ENCODE peak calls at places on chromosomes 5 and 9, in eight cellular contexts. J is HTR-8/SVneo; N is activated CD4-positive, alpha-beta T cell treated with anti-CD3 and anti-CD28 coated beads for 4 hours; A is GM12878; S is activated naive CD8-positive, alpha-beta T cell treated with anti-CD3 and anti-CD28 coated beads, Interleukin-2, amount 50 U/mL, for 24 hours; T is GM04503; B is germinal center; I is activated T-cell treated with anti-CD3 and anti-CD28 coated beads for 24 hours. H is an unnamed sample.

GRCh38 chr9:136943291-136944093 is 1.0 kb downstream of the FBXW5 start:
- DNase-seq in T (no peak), J (peak; percentile 31), N (peak; percentile 34), A (no peak), S (peak; percentile 56), I (no peak), B (peak; percentile 53), H (no peak)

GRCh38 chr5:128121679-128122078 is 38.1 kb downstream of the SLC12A2 start:
- DNase-seq in I (no peak), T (no peak), S (no peak), A (no peak), J (no peak), B (no peak), N (no peak), H (peak; percentile 20)

GRCh38 chr9:137988051-137988450 is 110.5 kb downstream of the CACNA1B start:
- DNase-seq in B (no peak), J (no peak), S (no peak), A (no peak), I (no peak), N (no peak), T (no peak), H (no peak)

GRCh38 chr9:110996436-110997224 is 41.6 kb downstream of the LPAR1 start:
- DNase-seq in T (peak; percentile 72), B (no peak), I (no peak), A (no peak), N (no peak), S (no peak), J (no peak), H (peak; percentile 85)

GRCh38 chr9:92970467-92970923 is 23.2 kb downstream of the FGD3 start:
- DNase-seq in T (peak; percentile 18), A (no peak), J (no peak), N (no peak), S (no peak), B (no peak), I (no peak), H (peak; percentile 49)

GRCh38 chr5:177455036-177455660 is 8.5 kb downstream of the PRR7 start:
- DNase-seq in A (no peak), I (peak; percentile 90), B (peak; percentile 91), J (peak; percentile 68), S (peak; percentile 96), N (peak; percentile 91), T (no peak), H (peak; percentile 68)

GRCh38 chr5:55338810-55339243 is 31.0 kb downstream of the MTREX start:
- DNase-seq in T (no peak), N (peak; percentile 11), A (peak; percentile 48), J (no peak), I (peak; percentile 43), S (peak; percentile 64), B (peak; percentile 7), H (no peak)

GRCh38 chr5:94702729-94703128 is 84.3 kb downstream of the SLF1 start:
- DNase-seq in T (no peak), N (no peak), I (no peak), B (no peak), A (peak; percentile 56), S (no peak), J (no peak), H (no peak)

GRCh38 chr5:176784218-176785165 is 25.9 kb upstream of the UNC5A start:
- DNase-seq in N (no peak), I (no peak), A (no peak), B (no peak), S (no peak), T (peak; percentile 31), J (peak; percentile 91), H (peak; percentile 76)

GRCh38 chr9:123420560-123421210 is 64.7 kb downstream of the CRB2 start:
- DNase-seq in B (no peak), T (no peak), A (no peak), J (no peak), S (no peak), N (no peak), I (no peak), H (no peak)

GRCh38 chr5:117454716-117455212 is 880.1 kb upstream of the SEMA6A start:
- DNase-seq in A (peak; percentile 20), N (peak; percentile 6), S (peak; percentile 46), T (no peak), I (peak; percentile 8), J (no peak), B (peak; percentile 36), H (peak; percentile 44)

GRCh38 chr9:114524401-114524800 is 19.1 kb upstream of the WHRN start:
- DNase-seq in S (no peak), T (no peak), I (no peak), J (no peak), N (no peak), A (no peak), B (no peak), H (no peak)

GRCh38 chr9:106481003-106481614 is 381.9 kb upstream of the ZNF462 start:
- DNase-seq in T (no peak), I (no peak), J (no peak), N (no peak), S (no peak), B (no peak), A (no peak), H (peak; percentile 23)

GRCh38 chr5:157025093-157025698 is 33.7 kb downstream of the HAVCR1 start:
- DNase-seq in B (peak; percentile 10), A (peak; percentile 38), S (peak; percentile 80), T (no peak), J (no peak), I (peak; percentile 60), N (peak; percentile 16), H (no peak)

GRCh38 chr5:154714271-154714986 is 40.7 kb upstream of the LARP1 start:
- DNase-seq in B (peak; percentile 50), A (peak; percentile 32), N (peak; percentile 2), S (no peak), T (no peak), J (no peak), I (no peak), H (peak; percentile 76)

GRCh38 chr5:181001947-181002346 is 13.3 kb downstream of the BTNL3 start:
- DNase-seq in I (no peak), A (no peak), J (no peak), B (no peak), N (no peak), T (no peak), S (no peak), H (no peak)

GRCh38 chr5:149310947-149311675 is 34.2 kb upstream of the GRPEL2 start:
- DNase-seq in J (no peak), I (no peak), N (no peak), A (no peak), S (no peak), B (no peak), T (no peak), H (peak; percentile 75)

GRCh38 chr5:102850503-102850902 is 95.4 kb downstream of the PAM start:
- DNase-seq in S (no peak), N (no peak), A (no peak), B (no peak), I (no peak), J (no peak), T (no peak), H (peak; percentile 4)

GRCh38 chr5:597871-598563 is 14.1 kb upstream of the CEP72 start:
- DNase-seq in J (no peak), I (no peak), N (no peak), S (no peak), T (no peak), B (no peak), A (no peak), H (peak; percentile 4)

GRCh38 chr9:135857371-135857786 is 50.0 kb downstream of the CAMSAP1 start:
- DNase-seq in I (no peak), B (no peak), T (peak; percentile 27), N (no peak), A (no peak), S (no peak), J (no peak), H (peak; percentile 55)

GRCh38 chr9:121328876-121329681 is 41.0 kb downstream of the STOM start:
- DNase-seq in I (no peak), S (no peak), T (no peak), B (peak; percentile 20), J (no peak), A (no peak), N (no peak), H (no peak)

GRCh38 chr9:88372103-88372694 is 16.0 kb upstream of the SPIN1 start:
- DNase-seq in A (no peak), T (no peak), B (no peak), J (no peak), I (no peak), S (no peak), N (no peak), H (no peak)

GRCh38 chr5:10556331-10556807 is 7.5 kb upstream of the ANKRD33B start:
- DNase-seq in B (no peak), I (no peak), S (no peak), A (no peak), T (no peak), N (no peak), J (peak; percentile 78), H (peak; percentile 87)

GRCh38 chr5:180130291-180130869 is 58.8 kb upstream of the RNF130 start:
- DNase-seq in T (no peak), I (no peak), A (no peak), N (no peak), S (no peak), J (no peak), B (no peak), H (no peak)

GRCh38 chr5:15940905-15941304 is 238.7 kb downstream of the MARCHF11 start:
- DNase-seq in S (no peak), I (no peak), J (no peak), A (no peak), B (no peak), N (no peak), T (no peak), H (no peak)

GRCh38 chr5:83701886-83702285 is 18.8 kb downstream of the HAPLN1 start:
- DNase-seq in B (no peak), S (no peak), A (no peak), T (no peak), I (no peak), N (no peak), J (no peak), H (no peak)

GRCh38 chr5:180470966-180471582 is 23.1 kb upstream of the CNOT6 start:
- DNase-seq in B (peak; percentile 77), A (no peak), N (peak; percentile 31), S (peak; percentile 66), T (no peak), I (peak; percentile 51), J (peak; percentile 74), H (peak; percentile 60)

GRCh38 chr5:135433626-135434426 is 13.3 kb downstream of the DCANP1 start:
- DNase-seq in A (no peak), S (no peak), N (no peak), B (no peak), J (no peak), I (no peak), T (no peak), H (peak; percentile 67)

GRCh38 chr5:109105631-109106267 is 304.0 kb downstream of the PJA2 start:
- DNase-seq in B (no peak), A (no peak), N (no peak), I (no peak), S (no peak), J (peak; percentile 5), T (peak; percentile 90), H (peak; percentile 93)

GRCh38 chr5:135279328-135279727 is 119.7 kb downstream of the MACROH2A1 start:
- DNase-seq in I (no peak), S (no peak), A (no peak), J (no peak), N (no peak), T (no peak), B (no peak), H (no peak)

GRCh38 chr5:38925154-38925925 is 79.5 kb downstream of the OSMR start:
- DNase-seq in I (no peak), A (no peak), N (no peak), T (peak; percentile 55), J (peak; percentile 18), S (no peak), B (no peak), H (peak; percentile 90)

H was measured in EH.